ENCODE peak calls at places on chromosome 20, in seven cellular contexts. V, C, F, Z, U, M and P are unnamed samples.

GRCh38 chr20:8402798-8403197 is 270.7 kb downstream of the PLCB1 start:
- DNase-seq in V (no peak), C (no peak), F (no peak), Z (no peak), U (no peak), M (no peak), P (no peak)

GRCh38 chr20:44032583-44033138 is 118.0 kb downstream of the TOX2 start:
- DNase-seq in V (peak), C (no peak), F (no peak), Z (no peak), U (no peak), M (no peak), P (no peak)

GRCh38 chr20:8443464-8444072 is 311.5 kb downstream of the PLCB1 start:
- DNase-seq in V (no peak), C (no peak), F (no peak), Z (no peak), U (no peak), M (no peak), P (no peak)

GRCh38 chr20:43590036-43590391 is 723 bp upstream of the IFT52 start:
- DNase-seq in V (peak), C (no peak), F (no peak), Z (no peak), U (peak), M (no peak), P (no peak)

GRCh38 chr20:46827718-46828458 is 66.8 kb upstream of the EYA2 start:
- DNase-seq in V (no peak), C (peak), F (no peak), Z (no peak), U (no peak), M (no peak), P (peak)

GRCh38 chr20:18263723-18264122 is 24.6 kb upstream of the ZNF133 start:
- DNase-seq in V (no peak), C (peak), F (no peak), Z (no peak), U (no peak), M (no peak), P (no peak)

GRCh38 chr20:52405417-52405816 is 213.8 kb upstream of the ZFP64 start:
- DNase-seq in V (no peak), C (no peak), F (no peak), Z (no peak), U (no peak), M (peak), P (no peak)

GRCh38 chr20:17620371-17621228 is 50.7 kb downstream of the DSTN start:
- DNase-seq in V (no peak), C (no peak), F (no peak), Z (no peak), U (no peak), M (no peak), P (no peak)

GRCh38 chr20:41137412-41138216 is at the start of gene PLCG1:
- DNase-seq in V (peak), C (peak), F (peak), Z (peak), U (peak), M (peak), P (peak)

GRCh38 chr20:44805991-44806729 is 4.2 kb downstream of the RIMS4 start:
- DNase-seq in V (peak), C (peak), F (peak), Z (no peak), U (no peak), M (no peak), P (peak)

GRCh38 chr20:57312138-57312537 is 17.5 kb upstream of the SPO11 start:
- DNase-seq in V (no peak), C (no peak), F (no peak), Z (no peak), U (no peak), M (no peak), P (no peak)

GRCh38 chr20:20658871-20659415 is 53.5 kb downstream of the RALGAPA2 start:
- DNase-seq in V (no peak), C (peak), F (no peak), Z (no peak), U (no peak), M (no peak), P (no peak)

GRCh38 chr20:4544765-4545164 is 176.9 kb upstream of the PRND start:
- DNase-seq in V (no peak), C (peak), F (no peak), Z (no peak), U (no peak), M (no peak), P (peak)

GRCh38 chr20:53826597-53827291 is 233.1 kb upstream of the ZNF217 start:
- DNase-seq in V (no peak), C (peak), F (no peak), Z (no peak), U (no peak), M (no peak), P (peak)

GRCh38 chr20:43721097-43721428 is 5.7 kb downstream of the GTSF1L start:
- DNase-seq in V (no peak), C (no peak), F (peak), Z (no peak), U (no peak), M (no peak), P (no peak)

GRCh38 chr20:9280654-9281053 is 211.8 kb downstream of the PLCB4 start:
- DNase-seq in V (no peak), C (no peak), F (no peak), Z (no peak), U (no peak), M (no peak), P (peak)

GRCh38 chr20:35953411-35954199 is 697 bp downstream of the SCAND1 start:
- DNase-seq in V (no peak), C (peak), F (no peak), Z (peak), U (no peak), M (peak), P (peak)

GRCh38 chr20:57097245-57097935 is 169.1 kb downstream of the BMP7 start:
- DNase-seq in V (no peak), C (no peak), F (no peak), Z (no peak), U (no peak), M (no peak), P (no peak)

GRCh38 chr20:38225240-38225899 is 35.2 kb downstream of the KIAA1755 start:
- DNase-seq in V (no peak), C (no peak), F (no peak), Z (no peak), U (no peak), M (no peak), P (no peak)

GRCh38 chr20:22384978-22385377 is 199.4 kb downstream of the FOXA2 start:
- DNase-seq in V (no peak), C (no peak), F (no peak), Z (no peak), U (no peak), M (no peak), P (no peak)

GRCh38 chr20:51121272-51121671 is 98.4 kb upstream of the KCNG1 start:
- DNase-seq in V (no peak), C (peak), F (no peak), Z (no peak), U (no peak), M (no peak), P (no peak)

GRCh38 chr20:20521736-20522135 is 153.8 kb downstream of the INSM1 start:
- DNase-seq in V (peak), C (no peak), F (no peak), Z (no peak), U (no peak), M (no peak), P (no peak)

GRCh38 chr20:33489495-33490022 is 337 bp upstream of the CBFA2T2 start:
- DNase-seq in V (peak), C (peak), F (peak), Z (peak), U (peak), M (peak), P (peak)

GRCh38 chr20:1664911-1665310 is 7.3 kb upstream of the SIRPG start:
- DNase-seq in V (no peak), C (no peak), F (no peak), Z (peak), U (no peak), M (peak), P (no peak)